ENCODE peak calls at places on chromosomes 16 and 17, in seven cellular contexts. One of them, this sample, is unnamed.

GRCh38 chr17:5362162-5362811 is 57.2 kb downstream of the NUP88 start:
- DNase-seq in body of pancreas: no peak
- DNase-seq in GM23338: peak; percentile 63
- DNase-seq in neural crest cell: no peak
- DNase-seq in A549: no peak
- DNase-seq in HL-60: no peak
- DNase-seq in PC-9: no peak
- DNase-seq in this sample: no peak

GRCh38 chr16:67653131-67654068 is 6.7 kb downstream of the ACD start:
- DNase-seq in body of pancreas: no peak
- DNase-seq in GM23338: no peak
- DNase-seq in neural crest cell: no peak
- DNase-seq in A549: no peak
- DNase-seq in HL-60: no peak
- DNase-seq in PC-9: no peak
- DNase-seq in this sample: peak; percentile 48

GRCh38 chr16:50160495-50161164 is 7.5 kb downstream of the TENT4B start:
- DNase-seq in body of pancreas: no peak
- DNase-seq in GM23338: no peak
- DNase-seq in neural crest cell: no peak
- DNase-seq in A549: no peak
- DNase-seq in HL-60: no peak
- DNase-seq in PC-9: no peak
- DNase-seq in this sample: no peak

GRCh38 chr17:33945641-33946546 is 309.2 kb upstream of the CCL2 start:
- DNase-seq in body of pancreas: no peak
- DNase-seq in GM23338: peak; percentile 29
- DNase-seq in neural crest cell: no peak
- DNase-seq in A549: no peak
- DNase-seq in HL-60: no peak
- DNase-seq in PC-9: no peak
- DNase-seq in this sample: no peak

GRCh38 chr17:41340934-41341861 is 9.4 kb downstream of the KRT33A start:
- DNase-seq in body of pancreas: no peak
- DNase-seq in GM23338: no peak
- DNase-seq in neural crest cell: no peak
- DNase-seq in A549: no peak
- DNase-seq in HL-60: no peak
- DNase-seq in PC-9: no peak
- DNase-seq in this sample: no peak

GRCh38 chr17:50184057-50184456 is 17.4 kb downstream of the COL1A1 start:
- DNase-seq in body of pancreas: no peak
- DNase-seq in GM23338: peak; percentile 70
- DNase-seq in neural crest cell: no peak
- DNase-seq in A549: no peak
- DNase-seq in HL-60: no peak
- DNase-seq in PC-9: no peak
- DNase-seq in this sample: no peak

GRCh38 chr17:17959520-17960361 is 12.5 kb downstream of the TOM1L2 start:
- DNase-seq in body of pancreas: no peak
- DNase-seq in GM23338: no peak
- DNase-seq in neural crest cell: no peak
- DNase-seq in A549: peak; percentile 56
- DNase-seq in HL-60: no peak
- DNase-seq in PC-9: no peak
- DNase-seq in this sample: no peak

GRCh38 chr16:66936889-66937554 is 1.7 kb downstream of the CES2 start:
- DNase-seq in body of pancreas: no peak
- DNase-seq in GM23338: no peak
- DNase-seq in neural crest cell: no peak
- DNase-seq in A549: no peak
- DNase-seq in HL-60: no peak
- DNase-seq in PC-9: no peak
- DNase-seq in this sample: no peak

GRCh38 chr16:89842471-89843408 is 14.5 kb downstream of the SPIRE2 start:
- DNase-seq in body of pancreas: no peak
- DNase-seq in GM23338: no peak
- DNase-seq in neural crest cell: no peak
- DNase-seq in A549: no peak
- DNase-seq in HL-60: no peak
- DNase-seq in PC-9: peak; percentile 63
- DNase-seq in this sample: no peak

GRCh38 chr16:27969574-27969973 is 93.9 kb downstream of the GSG1L start:
- DNase-seq in body of pancreas: no peak
- DNase-seq in GM23338: no peak
- DNase-seq in neural crest cell: no peak
- DNase-seq in A549: no peak
- DNase-seq in HL-60: no peak
- DNase-seq in PC-9: no peak
- DNase-seq in this sample: no peak

GRCh38 chr16:81816793-81817210 is 37.7 kb downstream of the PLCG2 start:
- DNase-seq in body of pancreas: no peak
- DNase-seq in GM23338: no peak
- DNase-seq in neural crest cell: no peak
- DNase-seq in A549: no peak
- DNase-seq in HL-60: no peak
- DNase-seq in PC-9: no peak
- DNase-seq in this sample: no peak

GRCh38 chr16:88589441-88589840 is 19.2 kb downstream of the ZC3H18 start:
- DNase-seq in body of pancreas: no peak
- DNase-seq in GM23338: no peak
- DNase-seq in neural crest cell: no peak
- DNase-seq in A549: no peak
- DNase-seq in HL-60: no peak
- DNase-seq in PC-9: no peak
- DNase-seq in this sample: no peak

GRCh38 chr16:57471852-57472664 is 9.6 kb downstream of the POLR2C start:
- DNase-seq in body of pancreas: no peak
- DNase-seq in GM23338: peak; percentile 52
- DNase-seq in neural crest cell: no peak
- DNase-seq in A549: peak; percentile 97
- DNase-seq in HL-60: no peak
- DNase-seq in PC-9: no peak
- DNase-seq in this sample: peak; percentile 32

GRCh38 chr16:11964761-11965539 is at the start of gene TNFRSF17:
- DNase-seq in body of pancreas: no peak
- DNase-seq in GM23338: no peak
- DNase-seq in neural crest cell: no peak
- DNase-seq in A549: no peak
- DNase-seq in HL-60: no peak
- DNase-seq in PC-9: no peak
- DNase-seq in this sample: no peak

GRCh38 chr17:530851-531250 is 178.2 kb upstream of the RPH3AL start:
- DNase-seq in body of pancreas: no peak
- DNase-seq in GM23338: no peak
- DNase-seq in neural crest cell: no peak
- DNase-seq in A549: no peak
- DNase-seq in HL-60: no peak
- DNase-seq in PC-9: no peak
- DNase-seq in this sample: no peak

GRCh38 chr16:3012828-3013420 is at the start of gene CLDN9:
- DNase-seq in body of pancreas: peak; percentile 74
- DNase-seq in GM23338: peak; percentile 75
- DNase-seq in neural crest cell: no peak
- DNase-seq in A549: no peak
- DNase-seq in HL-60: no peak
- DNase-seq in PC-9: peak; percentile 88
- DNase-seq in this sample: peak; percentile 73

GRCh38 chr16:17291289-17291688 is 179.5 kb downstream of the XYLT1 start:
- DNase-seq in body of pancreas: no peak
- DNase-seq in GM23338: no peak
- DNase-seq in neural crest cell: no peak
- DNase-seq in A549: no peak
- DNase-seq in HL-60: no peak
- DNase-seq in PC-9: no peak
- DNase-seq in this sample: no peak

GRCh38 chr17:56173958-56174357 is 20.7 kb downstream of the ANKFN1 start:
- DNase-seq in body of pancreas: no peak
- DNase-seq in GM23338: no peak
- DNase-seq in neural crest cell: no peak
- DNase-seq in A549: no peak
- DNase-seq in HL-60: no peak
- DNase-seq in PC-9: no peak
- DNase-seq in this sample: no peak

GRCh38 chr17:329794-330420 is 22.7 kb downstream of the RPH3AL start:
- DNase-seq in body of pancreas: no peak
- DNase-seq in GM23338: no peak
- DNase-seq in neural crest cell: no peak
- DNase-seq in A549: no peak
- DNase-seq in HL-60: no peak
- DNase-seq in PC-9: no peak
- DNase-seq in this sample: no peak

GRCh38 chr16:14199624-14200023 is 128.5 kb downstream of the MRTFB start:
- DNase-seq in body of pancreas: no peak
- DNase-seq in GM23338: no peak
- DNase-seq in neural crest cell: no peak
- DNase-seq in A549: no peak
- DNase-seq in HL-60: no peak
- DNase-seq in PC-9: no peak
- DNase-seq in this sample: no peak

DNA sequence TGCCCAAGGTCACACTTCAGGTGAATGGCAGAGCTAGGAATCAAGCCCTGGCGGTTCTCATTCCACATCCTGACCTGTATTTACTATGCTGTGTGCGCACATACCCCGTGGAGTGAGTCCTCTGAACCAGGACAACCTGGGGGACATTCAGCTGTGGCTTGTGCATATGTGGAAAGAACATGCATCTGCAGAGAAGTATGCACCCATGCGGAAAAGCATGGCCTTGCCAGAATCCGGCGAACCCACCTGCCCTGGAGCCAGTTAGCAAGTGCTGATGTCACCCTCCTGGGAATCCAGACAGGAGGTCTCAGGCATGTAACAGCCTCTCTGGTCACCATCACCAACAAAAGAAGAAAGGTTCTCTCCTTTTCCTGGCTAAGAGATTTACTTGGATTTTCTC is 1.9 kb downstream of the RASL10B start:
- DNase-seq in body of pancreas: no peak
- DNase-seq in GM23338: no peak
- DNase-seq in neural crest cell: no peak
- DNase-seq in A549: no peak
- DNase-seq in HL-60: no peak
- DNase-seq in PC-9: no peak
- DNase-seq in this sample: no peak
- TF ChIP-seq CTCF in body of pancreas: no peak
- TF ChIP-seq CTCF in GM23338: no peak
- TF ChIP-seq CTCF in neural crest cell: no peak
- TF ChIP-seq CTCF in A549: no peak
- TF ChIP-seq CTCF in HL-60: no peak
- TF ChIP-seq CTCF in PC-9: no peak
- TF ChIP-seq CTCF in this sample: no peak

DNA sequence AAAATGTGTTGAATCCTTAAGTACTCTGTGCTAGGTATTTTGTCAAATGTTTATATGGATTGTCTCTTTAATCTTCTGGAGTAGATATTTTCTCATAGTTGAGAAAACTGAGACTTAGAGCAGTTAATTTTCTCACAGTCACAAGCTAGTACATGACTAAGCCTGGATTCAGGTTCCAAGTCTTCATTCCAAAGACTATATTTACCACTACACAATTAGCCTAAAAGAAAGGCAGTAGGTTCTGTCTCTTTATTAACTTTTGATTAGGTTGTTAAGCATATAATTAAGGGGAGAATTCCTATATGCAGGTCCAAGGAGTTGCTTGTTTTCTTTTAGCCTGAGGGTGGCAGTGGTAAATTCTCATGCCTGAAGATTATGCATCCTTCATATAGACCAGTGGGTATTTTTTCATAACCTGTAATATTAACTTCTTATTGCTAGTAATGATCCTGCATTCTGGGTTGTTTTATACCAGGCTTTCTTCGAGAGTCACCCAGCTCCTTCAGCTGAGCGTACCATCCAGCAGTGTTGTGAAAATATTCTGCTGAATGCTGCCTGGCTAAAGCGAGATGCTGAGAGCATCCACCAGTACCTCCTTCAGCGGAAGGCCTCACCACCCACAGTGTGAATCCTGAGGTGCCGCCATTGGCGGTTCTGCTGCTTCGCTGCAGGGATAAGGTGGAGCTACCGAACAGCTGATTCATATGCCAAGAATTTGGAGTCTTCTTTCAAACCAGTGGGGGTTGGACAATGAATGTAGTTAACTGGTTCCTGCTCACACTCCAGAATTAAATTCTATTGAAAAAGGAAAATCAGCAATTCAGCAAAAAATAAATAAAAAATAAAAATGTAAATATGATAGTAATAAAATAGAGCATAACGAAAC is 28.2 kb upstream of the KPNB1 start:
- DNase-seq in body of pancreas: no peak
- DNase-seq in GM23338: peak; percentile 60
- DNase-seq in neural crest cell: no peak
- DNase-seq in A549: peak; percentile 88
- DNase-seq in HL-60: no peak
- DNase-seq in PC-9: peak; percentile 70
- DNase-seq in this sample: peak; percentile 68
- TF ChIP-seq CTCF in body of pancreas: no peak
- TF ChIP-seq CTCF in GM23338: no peak
- TF ChIP-seq CTCF in neural crest cell: no peak
- TF ChIP-seq CTCF in A549: peak; percentile 27
- TF ChIP-seq CTCF in HL-60: no peak
- TF ChIP-seq CTCF in PC-9: no peak
- TF ChIP-seq CTCF in this sample: no peak

DNA sequence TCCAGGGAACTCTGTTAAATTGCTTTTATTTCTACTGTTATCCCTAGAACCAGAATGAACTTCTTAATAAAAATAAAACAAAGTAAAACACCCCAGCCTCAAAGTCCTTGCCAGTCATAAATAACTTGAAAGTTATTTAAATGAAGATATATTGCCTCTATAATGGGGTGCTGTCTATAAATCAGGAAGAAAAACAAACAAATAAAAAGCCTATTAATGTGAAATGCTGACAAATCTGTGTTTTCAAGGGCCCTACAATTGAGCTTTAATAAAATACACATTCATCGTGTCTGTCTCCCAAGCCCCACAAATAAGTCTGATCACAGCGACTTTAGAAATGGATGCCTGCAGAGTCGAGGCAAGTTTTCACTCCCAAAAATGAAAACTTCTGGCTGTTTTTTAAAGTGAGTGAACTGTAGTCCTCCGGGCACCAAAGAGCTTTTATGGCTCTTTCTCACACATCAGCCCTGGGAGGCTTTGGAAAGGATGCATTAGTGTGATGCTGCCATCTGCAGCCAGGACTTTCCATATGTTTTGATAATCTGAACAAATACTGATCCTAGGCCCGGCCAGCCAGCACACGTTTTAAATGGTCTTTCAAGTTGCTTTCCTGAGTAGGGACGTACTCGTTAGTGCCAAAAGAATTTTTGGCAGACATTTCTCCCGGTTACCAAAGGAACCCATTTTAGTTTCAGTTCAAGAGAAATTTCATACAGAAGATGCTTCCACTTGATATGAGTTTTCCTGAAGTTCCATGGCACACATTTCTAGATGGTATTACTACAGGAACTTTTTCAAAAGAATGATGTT is 16.3 kb downstream of the NACA2 start:
- DNase-seq in body of pancreas: no peak
- DNase-seq in GM23338: peak; percentile 65
- DNase-seq in neural crest cell: peak; percentile 14
- DNase-seq in A549: peak; percentile 88
- DNase-seq in HL-60: no peak
- DNase-seq in PC-9: peak; percentile 50
- DNase-seq in this sample: peak; percentile 29
- TF ChIP-seq CTCF in body of pancreas: no peak
- TF ChIP-seq CTCF in GM23338: peak; percentile 42
- TF ChIP-seq CTCF in neural crest cell: peak; percentile 52
- TF ChIP-seq CTCF in A549: peak; percentile 89
- TF ChIP-seq CTCF in HL-60: no peak
- TF ChIP-seq CTCF in PC-9: peak; percentile 65
- TF ChIP-seq CTCF in this sample: no peak

GRCh38 chr16:87235810-87236515 is 81.2 kb downstream of the C16orf95 start:
- DNase-seq in body of pancreas: no peak
- DNase-seq in GM23338: peak; percentile 45
- DNase-seq in neural crest cell: no peak
- DNase-seq in A549: no peak
- DNase-seq in HL-60: no peak
- DNase-seq in PC-9: no peak
- DNase-seq in this sample: no peak
- TF ChIP-seq CTCF in body of pancreas: no peak
- TF ChIP-seq CTCF in GM23338: peak; percentile 31
- TF ChIP-seq CTCF in neural crest cell: peak; percentile 24
- TF ChIP-seq CTCF in A549: no peak
- TF ChIP-seq CTCF in HL-60: no peak
- TF ChIP-seq CTCF in PC-9: no peak
- TF ChIP-seq CTCF in this sample: no peak